ENCODE peak calls at places on chromosomes 16 and 17, in four cellular contexts. Y is skeletal muscle cell, V is Daoy, C is psoas muscle. D is an unnamed sample.
A peak's percentile ranks its signal among the peaks of the same experiment; 100 is the strongest.

GRCh38 chr17:61522088-61522487 is 68.9 kb downstream of the NACA2 start:
- DNase-seq in V (no peak), C (no peak), Y (no peak), D (no peak)

GRCh38 chr17:39653662-39654331 is 11.4 kb upstream of the TCAP start:
- DNase-seq in V (peak; percentile 40), Y (no peak), C (peak; percentile 84), D (peak; percentile 82)

GRCh38 chr17:63516910-63517824 is 6.0 kb upstream of the KCNH6 start:
- DNase-seq in C (no peak), Y (peak; percentile 43), V (peak; percentile 89), D (no peak)

GRCh38 chr16:3009568-3010390 is 2.9 kb upstream of the CLDN9 start:
- DNase-seq in Y (no peak), C (no peak), V (no peak), D (no peak)

GRCh38 chr16:64962786-64963185 is 159.1 kb downstream of the CDH11 start:
- DNase-seq in V (no peak), Y (no peak), C (no peak), D (no peak)

GRCh38 chr17:39404542-39405378 is 3.3 kb upstream of the FBXL20 start:
- DNase-seq in V (peak; percentile 55), C (no peak), Y (peak; percentile 70), D (no peak)

GRCh38 chr17:3724373-3725077 is 822 bp downstream of the HASPIN start:
- DNase-seq in C (no peak), Y (no peak), V (no peak), D (no peak)

GRCh38 chr17:47978324-47978723 is 7.4 kb downstream of the CDK5RAP3 start:
- DNase-seq in C (peak; percentile 69), V (peak; percentile 49), Y (no peak), D (peak; percentile 55)

GRCh38 chr17:67017895-67018294 is 26.5 kb upstream of the CACNG1 start:
- DNase-seq in Y (no peak), V (no peak), C (no peak), D (no peak)

GRCh38 chr16:2911580-2912329 is at the start of gene FLYWCH1:
- DNase-seq in C (peak; percentile 99), Y (peak; percentile 91), V (peak; percentile 98), D (peak; percentile 100)

GRCh38 chr17:83193336-83194188 is 114.2 kb downstream of the METRNL start:
- DNase-seq in C (peak; percentile 73), Y (no peak), V (peak; percentile 39), D (peak; percentile 12)

GRCh38 chr16:70520612-70521297 is 2.6 kb downstream of the COG4 start:
- DNase-seq in Y (peak; percentile 23), V (peak; percentile 55), C (no peak), D (no peak)

GRCh38 chr17:42774066-42774750 is 959 bp downstream of the VPS25 start:
- DNase-seq in Y (no peak), V (peak; percentile 69), C (no peak), D (no peak)

GRCh38 chr17:45162022-45162687 is 480 bp downstream of the HEXIM2 start:
- DNase-seq in C (peak; percentile 58), Y (no peak), V (no peak), D (no peak)

GRCh38 chr17:69269174-69269998 is 40.8 kb upstream of the ABCA10 start:
- DNase-seq in V (peak; percentile 43), Y (peak; percentile 41), C (no peak), D (no peak)

GRCh38 chr17:1568950-1569810 is 6.6 kb upstream of the PITPNA start:
- DNase-seq in C (no peak), V (no peak), Y (no peak), D (no peak)

GRCh38 chr16:31404353-31405064 is 11.4 kb downstream of the ITGAD start:
- DNase-seq in V (peak; percentile 79), Y (no peak), C (no peak), D (no peak)

GRCh38 chr17:65277576-65277975 is 140.4 kb downstream of the RGS9 start:
- DNase-seq in C (no peak), Y (no peak), V (no peak), D (no peak)

GRCh38 chr17:75571197-75571884 is 16.3 kb upstream of the MYO15B start:
- DNase-seq in V (peak; percentile 35), C (no peak), Y (no peak), D (peak; percentile 77)

GRCh38 chr16:4945560-4946502 is 8.9 kb upstream of the PPL start:
- DNase-seq in C (peak; percentile 84), V (peak; percentile 80), Y (no peak), D (no peak)

GRCh38 chr17:69551212-69552010 is 136.9 kb downstream of the MAP2K6 start:
- DNase-seq in Y (no peak), V (no peak), C (no peak), D (no peak)

GRCh38 chr17:55648086-55648485 is 74.6 kb downstream of the TMEM100 start:
- DNase-seq in Y (no peak), C (no peak), V (no peak), D (no peak)

GRCh38 chr17:40862985-40863733 is 3.9 kb downstream of the KRT12 start:
- DNase-seq in C (no peak), Y (no peak), V (no peak), D (no peak)

GRCh38 chr17:66829386-66829864 is 5.5 kb upstream of the CACNG5 start:
- DNase-seq in C (no peak), V (peak; percentile 65), Y (peak; percentile 27), D (no peak)

GRCh38 chr17:1203111-1203966 is 23.6 kb upstream of the ABR start:
- DNase-seq in V (peak; percentile 94), C (peak; percentile 82), Y (no peak), D (peak; percentile 45)

GRCh38 chr16:72400257-72401078 is 228.5 kb upstream of the PMFBP1 start:
- DNase-seq in Y (peak; percentile 20), C (no peak), V (peak; percentile 33), D (peak; percentile 54)

GRCh38 chr16:84446086-84446485 is 58.4 kb downstream of the MEAK7 start:
- DNase-seq in V (no peak), C (no peak), Y (no peak), D (no peak)

GRCh38 chr17:57832711-57833596 is 16.9 kb downstream of the MRPS23 start:
- DNase-seq in V (peak; percentile 57), Y (peak; percentile 36), C (peak; percentile 82), D (peak; percentile 66)